ENCODE peak calls at places on chromosomes 13 and 19, in six cellular contexts. B is HepG2, I is A549, N is endothelial cell of umbilical vein, F is H1, D is K562. R is an unnamed sample.

GRCh38 chr13:59570204-59570603 is 593.5 kb downstream of the DIAPH3 start:
- DNase-seq in B (no peak), I (no peak), N (no peak), F (no peak), D (no peak), R (no peak)

GRCh38 chr13:46588019-46588418 is 35.0 kb downstream of the LRCH1 start:
- DNase-seq in B (no peak), I (no peak), N (no peak), F (no peak), D (no peak), R (no peak)

GRCh38 chr19:49224856-49225255 is 67.3 kb downstream of the TRPM4 start:
- DNase-seq in B (peak), I (peak), N (peak), F (peak), D (peak), R (peak)

GRCh38 chr13:94020833-94021232 is 458.6 kb downstream of the DCT start:
- DNase-seq in B (no peak), I (no peak), N (no peak), F (no peak), D (no peak), R (no peak)

GRCh38 chr13:105552078-105552477 is 983.4 kb downstream of the EFNB2 start:
- DNase-seq in B (no peak), I (no peak), N (no peak), F (no peak), D (no peak), R (no peak)

GRCh38 chr13:21979156-21979819 is 308.4 kb downstream of the FGF9 start:
- DNase-seq in B (no peak), I (no peak), N (no peak), F (no peak), D (no peak), R (no peak)

GRCh38 chr13:93169980-93170379 is 56.6 kb upstream of the GPC6 start:
- DNase-seq in B (peak), I (peak), N (no peak), F (no peak), D (no peak), R (no peak)

GRCh38 chr13:110726726-110727125 is 13.2 kb downstream of the ING1 start:
- DNase-seq in B (no peak), I (no peak), N (no peak), F (no peak), D (no peak), R (no peak)

GRCh38 chr13:28679628-28680027 is 20.7 kb downstream of the POMP start:
- DNase-seq in B (peak), I (no peak), N (peak), F (no peak), D (no peak), R (no peak)

GRCh38 chr19:48452656-48453480 is 2.5 kb upstream of the KCNJ14 start:
- DNase-seq in B (no peak), I (no peak), N (no peak), F (no peak), D (no peak), R (no peak)

GRCh38 chr19:3708207-3708931 is at the start of gene TJP3:
- DNase-seq in B (peak), I (no peak), N (no peak), F (no peak), D (no peak), R (no peak)

GRCh38 chr19:371501-372160 is 27.0 kb upstream of the MIER2 start:
- DNase-seq in B (no peak), I (no peak), N (no peak), F (no peak), D (no peak), R (no peak)

GRCh38 chr13:26310470-26310869 is 56.5 kb downstream of the CDK8 start:
- DNase-seq in B (no peak), I (no peak), N (no peak), F (no peak), D (no peak), R (no peak)

GRCh38 chr13:45231722-45232121 is 30.9 kb upstream of the KCTD4 start:
- DNase-seq in B (no peak), I (no peak), N (peak), F (no peak), D (no peak), R (no peak)

GRCh38 chr19:30817965-30818364 is 445.8 kb downstream of the ZNF536 start:
- DNase-seq in B (peak), I (no peak), N (no peak), F (no peak), D (no peak), R (no peak)
- TF ChIP-seq JUN in B (no peak), I (no peak), N (no peak), F (no peak), D (no peak), R (no peak)

DNA sequence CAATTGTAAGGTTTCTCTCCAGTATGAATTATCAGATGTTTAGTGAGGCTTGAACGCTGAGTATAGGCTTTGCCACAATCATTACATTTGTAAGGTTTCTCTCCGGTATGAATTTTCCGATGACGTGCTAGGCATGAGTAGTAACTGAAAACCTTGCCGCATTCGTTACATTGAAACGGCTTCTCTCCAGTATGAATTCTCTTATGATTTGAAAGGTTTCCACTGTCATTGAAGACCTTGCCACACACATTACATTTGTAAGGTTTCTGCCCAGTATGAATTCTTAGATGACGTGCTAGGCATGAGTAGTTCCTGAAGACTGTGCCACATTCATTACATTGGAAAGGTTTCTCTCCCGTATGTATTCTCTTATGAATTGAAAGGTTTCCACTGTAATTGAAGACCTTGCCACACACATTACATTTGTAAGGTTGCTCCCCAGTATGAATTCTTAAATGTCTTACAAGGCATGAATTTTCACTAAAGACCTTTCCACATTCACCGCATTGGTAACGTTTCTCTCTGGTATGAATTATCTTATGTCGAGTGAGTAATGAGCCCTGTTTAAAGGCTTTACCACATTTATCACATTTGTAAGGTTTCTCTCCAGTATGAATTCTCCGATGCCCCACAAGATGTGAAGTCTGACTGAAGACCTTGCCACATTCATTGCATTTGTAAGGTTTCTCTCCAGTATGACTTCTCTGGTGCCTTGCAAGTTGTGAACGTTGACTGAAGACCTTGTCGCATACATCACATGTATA is 15.6 kb downstream of the ZNF836 start:
- DNase-seq in B (no peak), I (no peak), N (no peak), F (no peak), D (no peak), R (no peak)
- TF ChIP-seq JUN in B (no peak), I (no peak), N (no peak), F (no peak), D (no peak), R (no peak)

GRCh38 chr13:97339989-97340361 is 94.0 kb upstream of the RAP2A start:
- DNase-seq in B (no peak), I (no peak), N (no peak), F (no peak), D (no peak), R (no peak)
- TF ChIP-seq JUN in B (no peak), I (no peak), N (no peak), F (no peak), D (no peak), R (no peak)

DNA sequence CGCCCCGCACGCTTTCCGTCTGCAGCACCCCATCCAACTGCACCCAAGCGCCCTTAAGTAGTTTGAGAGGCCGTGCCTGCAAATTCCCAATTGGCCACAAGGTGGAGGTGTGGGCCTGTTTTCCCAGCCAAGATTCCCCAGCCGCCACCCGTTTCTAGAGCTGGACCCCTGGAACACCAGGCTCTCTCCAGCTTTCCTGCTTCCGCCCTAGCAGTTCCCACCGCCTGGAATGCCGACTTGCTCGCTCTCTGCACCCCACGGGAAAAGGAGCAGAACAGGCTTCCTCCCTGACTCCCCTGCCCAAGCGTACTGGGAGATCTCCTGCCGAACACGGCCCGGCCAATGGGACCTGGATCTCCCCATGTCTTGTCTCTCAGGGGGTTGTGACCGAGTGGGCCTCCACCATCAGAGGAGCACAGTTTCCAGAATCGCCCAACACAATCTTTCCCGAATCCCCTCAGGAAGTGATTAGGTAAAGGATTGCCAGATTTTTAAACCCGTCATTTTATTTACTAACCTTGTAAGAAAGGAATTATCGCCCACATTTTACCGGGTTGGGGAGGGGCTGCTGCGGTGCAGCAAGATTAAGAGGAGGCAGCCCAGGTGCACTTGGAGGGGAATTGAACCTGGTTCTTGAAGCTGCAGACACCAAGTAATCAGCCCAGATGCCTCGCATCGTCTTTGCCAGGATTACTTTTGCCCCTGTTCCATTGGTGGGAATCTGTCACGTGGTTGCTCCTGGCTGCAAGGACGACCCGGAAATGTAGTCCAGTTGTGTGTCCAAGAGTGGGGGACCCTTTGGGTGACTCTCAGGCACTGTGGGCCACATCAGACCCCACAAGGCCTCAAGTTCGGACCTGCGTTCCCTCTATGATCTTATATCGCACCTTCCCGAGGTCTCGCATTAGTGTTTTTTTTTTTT is 3.5 kb upstream of the NAPSA start:
- DNase-seq in B (peak), I (peak), N (peak), F (no peak), D (peak), R (peak)
- TF ChIP-seq JUN in B (no peak), I (peak), N (no peak), F (no peak), D (no peak), R (no peak)

GRCh38 chr13:114311908-114312307 is 2.4 kb upstream of the CHAMP1 start:
- DNase-seq in B (no peak), I (no peak), N (no peak), F (no peak), D (no peak), R (no peak)

GRCh38 chr13:114309806-114310410 is 4.4 kb upstream of the CHAMP1 start:
- DNase-seq in B (no peak), I (no peak), N (no peak), F (no peak), D (no peak), R (no peak)

GRCh38 chr13:114310961-114311360 is 3.3 kb upstream of the CHAMP1 start:
- DNase-seq in B (no peak), I (no peak), N (no peak), F (no peak), D (no peak), R (no peak)

GRCh38 chr13:114313061-114313860 is 1.0 kb upstream of the CHAMP1 start:
- DNase-seq in B (no peak), I (peak), N (peak), F (no peak), D (no peak), R (no peak)

GRCh38 chr13:114311387-114311786 is 2.9 kb upstream of the CHAMP1 start:
- DNase-seq in B (no peak), I (no peak), N (no peak), F (no peak), D (no peak), R (no peak)
- TF ChIP-seq JUN in B (no peak), I (no peak), N (no peak), F (no peak), D (no peak), R (no peak)

GRCh38 chr13:41706189-41706588 is 248.8 kb downstream of the RGCC start:
- DNase-seq in B (no peak), I (no peak), N (no peak), F (no peak), D (no peak), R (no peak)
- TF ChIP-seq JUN in B (no peak), I (no peak), N (no peak), F (no peak), D (no peak), R (no peak)

GRCh38 chr19:46605356-46605821 is 4.3 kb downstream of the CALM3 start:
- DNase-seq in B (no peak), I (no peak), N (no peak), F (no peak), D (peak), R (peak)

GRCh38 chr19:46607441-46607841 is 6.3 kb downstream of the CALM3 start:
- DNase-seq in B (no peak), I (no peak), N (no peak), F (no peak), D (no peak), R (peak)

GRCh38 chr19:46606019-46606418 is 4.9 kb downstream of the CALM3 start:
- DNase-seq in B (no peak), I (no peak), N (no peak), F (no peak), D (peak), R (peak)

GRCh38 chr19:46608178-46608577 is 7.0 kb downstream of the CALM3 start:
- DNase-seq in B (no peak), I (no peak), N (no peak), F (no peak), D (peak), R (no peak)

GRCh38 chr19:46606681-46607440 is 5.7 kb downstream of the CALM3 start:
- DNase-seq in B (no peak), I (no peak), N (no peak), F (no peak), D (peak), R (peak)
- TF ChIP-seq JUN in B (no peak), I (no peak), N (no peak), F (no peak), D (no peak), R (no peak)

DNA sequence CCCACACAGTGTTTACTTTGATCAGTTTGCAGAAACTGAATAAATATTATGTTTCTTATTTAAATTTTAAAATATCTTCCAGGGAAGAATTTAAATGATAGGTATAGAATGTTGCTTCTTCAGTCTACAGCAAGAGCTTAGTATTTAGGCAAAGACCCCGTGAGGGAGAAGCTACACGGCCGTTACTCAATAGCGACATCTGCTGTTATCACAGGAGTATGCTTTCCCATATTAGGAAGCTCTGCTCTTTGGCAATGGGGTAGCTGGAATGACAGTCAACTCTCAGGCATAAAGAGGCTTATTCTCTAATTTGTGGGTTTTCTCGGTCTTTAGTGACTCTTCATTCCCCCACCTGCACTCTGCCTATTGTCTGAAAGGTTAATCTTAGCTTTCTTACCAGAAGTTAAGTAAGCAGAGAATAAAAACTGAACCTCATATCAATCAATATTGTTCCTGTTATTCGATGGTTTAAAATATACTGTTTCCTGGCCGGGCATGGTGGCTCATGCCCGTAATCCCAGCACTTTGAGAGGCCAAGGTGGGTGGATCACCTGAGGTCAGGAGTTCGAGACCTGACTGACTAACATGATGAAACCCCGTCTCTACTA is 13.2 kb upstream of the LHFPL6 start:
- DNase-seq in B (peak), I (peak), N (peak), F (no peak), D (peak), R (peak)
- TF ChIP-seq JUN in B (no peak), I (no peak), N (no peak), F (no peak), D (no peak), R (no peak)

GRCh38 chr13:38180670-38181069 is 169.0 kb upstream of the UFM1 start:
- DNase-seq in B (no peak), I (no peak), N (no peak), F (no peak), D (no peak), R (no peak)
- TF ChIP-seq JUN in B (no peak), I (no peak), N (no peak), F (no peak), D (no peak), R (no peak)

GRCh38 chr19:57096640-57097361 is 23.0 kb upstream of the USP29 start:
- DNase-seq in B (peak), I (no peak), N (no peak), F (no peak), D (no peak), R (no peak)
- TF ChIP-seq JUN in B (no peak), I (no peak), N (no peak), F (no peak), D (no peak), R (no peak)